ENCODE peak calls at places on chromosomes 5 and 9, in eight cellular contexts. One of them, this sample, is unnamed.

GRCh38 chr5:179196420-179197079 is 136.4 kb downstream of the ZNF354C start:
- DNase-seq in cerebellum: no peak
- DNase-seq in HCT116: no peak
- DNase-seq in pulmonary artery endothelial cell: no peak
- DNase-seq in globus pallidus: no peak
- DNase-seq in CD4-positive, alpha-beta memory T cell: no peak
- DNase-seq in HTR-8/SVneo: no peak
- DNase-seq in left ventricle myocardium superior: no peak
- DNase-seq in this sample: no peak

GRCh38 chr9:125430161-125430485 is 168.5 kb downstream of the GAPVD1 start:
- DNase-seq in cerebellum: no peak
- DNase-seq in HCT116: no peak
- DNase-seq in pulmonary artery endothelial cell: no peak
- DNase-seq in globus pallidus: no peak
- DNase-seq in CD4-positive, alpha-beta memory T cell: no peak
- DNase-seq in HTR-8/SVneo: no peak
- DNase-seq in left ventricle myocardium superior: no peak
- DNase-seq in this sample: no peak

GRCh38 chr5:157166494-157167218 is 592 bp upstream of the GARIN3 start:
- DNase-seq in cerebellum: no peak
- DNase-seq in HCT116: no peak
- DNase-seq in pulmonary artery endothelial cell: no peak
- DNase-seq in globus pallidus: no peak
- DNase-seq in CD4-positive, alpha-beta memory T cell: no peak
- DNase-seq in HTR-8/SVneo: no peak
- DNase-seq in left ventricle myocardium superior: no peak
- DNase-seq in this sample: no peak

GRCh38 chr9:134187821-134188420 is 23.6 kb upstream of the RNU6ATAC start:
- DNase-seq in cerebellum: no peak
- DNase-seq in HCT116: no peak
- DNase-seq in pulmonary artery endothelial cell: no peak
- DNase-seq in globus pallidus: no peak
- DNase-seq in CD4-positive, alpha-beta memory T cell: no peak
- DNase-seq in HTR-8/SVneo: no peak
- DNase-seq in left ventricle myocardium superior: no peak
- DNase-seq in this sample: no peak

GRCh38 chr5:126363658-126364057 is 59.6 kb upstream of the GRAMD2B start:
- DNase-seq in cerebellum: no peak
- DNase-seq in HCT116: no peak
- DNase-seq in pulmonary artery endothelial cell: no peak
- DNase-seq in globus pallidus: no peak
- DNase-seq in CD4-positive, alpha-beta memory T cell: no peak
- DNase-seq in HTR-8/SVneo: no peak
- DNase-seq in left ventricle myocardium superior: no peak
- DNase-seq in this sample: no peak

GRCh38 chr9:135217836-135218235 is 130.4 kb downstream of the OLFM1 start:
- DNase-seq in cerebellum: no peak
- DNase-seq in HCT116: no peak
- DNase-seq in pulmonary artery endothelial cell: no peak
- DNase-seq in globus pallidus: no peak
- DNase-seq in CD4-positive, alpha-beta memory T cell: no peak
- DNase-seq in HTR-8/SVneo: no peak
- DNase-seq in left ventricle myocardium superior: peak; percentile 16
- DNase-seq in this sample: no peak

GRCh38 chr5:173736923-173737412 is 120.5 kb upstream of the BOD1 start:
- DNase-seq in cerebellum: no peak
- DNase-seq in HCT116: no peak
- DNase-seq in pulmonary artery endothelial cell: no peak
- DNase-seq in globus pallidus: no peak
- DNase-seq in CD4-positive, alpha-beta memory T cell: no peak
- DNase-seq in HTR-8/SVneo: no peak
- DNase-seq in left ventricle myocardium superior: no peak
- DNase-seq in this sample: peak; percentile 28

GRCh38 chr5:172583931-172584511 is 57.0 kb upstream of the NEURL1B start:
- DNase-seq in cerebellum: no peak
- DNase-seq in HCT116: no peak
- DNase-seq in pulmonary artery endothelial cell: peak; percentile 48
- DNase-seq in globus pallidus: no peak
- DNase-seq in CD4-positive, alpha-beta memory T cell: no peak
- DNase-seq in HTR-8/SVneo: no peak
- DNase-seq in left ventricle myocardium superior: peak; percentile 75
- DNase-seq in this sample: no peak

This sample was measured in LoVo.